ENCODE peak calls at places on chromosomes 1 and 21, in ten cellular contexts. E is colonic mucosa; K is upper lobe of left lung; X is HepG2; P is effector memory CD4-positive, alpha-beta T cell; R is right lobe of liver; L is A673; V is aorta; O is astrocyte; C is SK-N-SH. H is an unnamed sample. For H3K27me3, the result is how much of the 10 kb centered on the place peaks cover.

GRCh38 chr1:56028879-56029278 is 550.5 kb downstream of the PLPP3 start:
- DNase-seq in O (no peak), L (no peak), K (no peak), E (no peak), R (no peak), V (no peak), C (no peak), X (no peak), P (no peak), H (no peak)

GRCh38 chr1:26408604-26409003 is 2.0 kb upstream of the LIN28A start:
- DNase-seq in E (peak), X (peak), P (peak), K (peak), L (peak), R (peak), C (no peak), O (peak), V (peak), H (peak)

GRCh38 chr1:178543291-178543609 is 30.3 kb downstream of the TEX35 start:
- DNase-seq in X (no peak), R (no peak), K (no peak), E (no peak), C (no peak), P (no peak), O (peak), L (no peak), V (no peak), H (no peak)

GRCh38 chr1:17633654-17634053 is 94.2 kb downstream of the ARHGEF10L start:
- DNase-seq in K (no peak), R (no peak), C (no peak), V (peak), X (no peak), E (no peak), P (no peak), L (no peak), O (peak), H (no peak)

GRCh38 chr1:151613275-151613867 is 1.5 kb downstream of the SNX27 start:
- DNase-seq in O (no peak), E (no peak), R (no peak), K (no peak), L (no peak), P (no peak), V (no peak), C (peak), X (no peak), H (no peak)

GRCh38 chr21:42733037-42733632 is 79.7 kb downstream of the PDE9A start:
- DNase-seq in K (no peak), X (peak), V (no peak), E (no peak), P (no peak), C (no peak), O (peak), R (no peak), L (no peak), H (no peak)

GRCh38 chr1:51276286-51276685 is 40.2 kb downstream of the RNF11 start:
- DNase-seq in P (no peak), C (no peak), O (no peak), E (no peak), K (no peak), R (no peak), V (no peak), X (no peak), L (no peak), H (no peak)

GRCh38 chr1:206511362-206512064 is 4.2 kb downstream of the RASSF5 start:
- DNase-seq in C (no peak), L (no peak), V (peak), R (no peak), K (no peak), X (no peak), O (no peak), E (no peak), P (no peak), H (no peak)

GRCh38 chr1:9066945-9067807 is 2.3 kb downstream of the SLC2A5 start:
- DNase-seq in P (no peak), V (peak), K (peak), X (peak), C (no peak), R (no peak), O (peak), L (no peak), E (no peak), H (peak)

GRCh38 chr1:169120066-169120465 is 13.6 kb downstream of the ATP1B1 start:
- DNase-seq in C (no peak), P (no peak), K (no peak), O (no peak), V (no peak), E (no peak), X (no peak), R (no peak), L (no peak), H (no peak)

GRCh38 chr1:42144336-42145189 is 8.6 kb upstream of the GUCA2B start:
- DNase-seq in P (no peak), C (no peak), L (no peak), E (no peak), X (no peak), R (no peak), O (no peak), V (no peak), K (no peak), H (no peak)

GRCh38 chr1:231265379-231265778 is 24.4 kb downstream of the GNPAT start:
- DNase-seq in X (peak), K (no peak), R (no peak), P (no peak), O (no peak), E (no peak), L (no peak), V (no peak), C (no peak), H (no peak)

GRCh38 chr1:24400065-24400464 is 13.5 kb downstream of the STPG1 start:
- DNase-seq in L (no peak), K (no peak), X (no peak), E (no peak), O (no peak), R (no peak), C (no peak), P (no peak), V (no peak), H (no peak)

GRCh38 chr1:175150596-175151319 is 41.8 kb downstream of the KIAA0040 start:
- DNase-seq in K (no peak), O (no peak), L (no peak), R (no peak), P (no peak), V (no peak), X (no peak), C (no peak), E (no peak), H (no peak)

GRCh38 chr1:61285371-61285885 is 203.1 kb downstream of the NFIA start:
- DNase-seq in O (no peak), X (no peak), E (no peak), V (no peak), L (no peak), K (no peak), P (no peak), C (no peak), R (no peak), H (no peak)

GRCh38 chr1:20167126-20167525 is 18.8 kb upstream of the UBXN10 start:
- DNase-seq in O (no peak), P (no peak), K (no peak), L (no peak), E (no peak), C (no peak), X (no peak), R (no peak), V (no peak), H (no peak)

GRCh38 chr1:20174937-20175666 is 10.8 kb upstream of the UBXN10 start:
- DNase-seq in P (no peak), L (no peak), K (no peak), C (no peak), O (no peak), X (no peak), R (no peak), E (no peak), V (no peak), H (no peak)

GRCh38 chr1:20168547-20169491 is 17.1 kb upstream of the UBXN10 start:
- DNase-seq in C (peak), L (no peak), E (no peak), R (no peak), K (no peak), P (no peak), O (no peak), X (no peak), V (no peak), H (no peak)

GRCh38 chr1:20169932-20170331 is 16.0 kb upstream of the UBXN10 start:
- DNase-seq in K (no peak), R (no peak), E (no peak), O (no peak), C (no peak), X (no peak), P (no peak), L (no peak), V (no peak), H (no peak)

GRCh38 chr1:20172033-20172588 is 13.8 kb upstream of the UBXN10 start:
- DNase-seq in R (no peak), C (no peak), K (peak), P (no peak), L (no peak), O (no peak), X (no peak), E (no peak), V (no peak), H (no peak)
- H3K4me3 ChIP-seq in R (no peak), C (no peak), K (no peak), P (no peak), L (no peak), O (no peak), X (no peak), E (no peak), V (no peak), H (no peak)

GRCh38 chr1:202348509-202349262 is at the start of gene PPP1R12B:
- DNase-seq in E (peak), L (peak), X (peak), R (peak), O (peak), K (peak), C (peak), P (peak), V (peak), H (peak)

GRCh38 chr1:202349263-202349928 is 897 bp downstream of the PPP1R12B start:
- DNase-seq in X (peak), P (no peak), C (peak), R (no peak), L (peak), E (no peak), V (no peak), O (peak), K (no peak), H (no peak)

GRCh38 chr1:202348005-202348508 is 442 bp upstream of the PPP1R12B start:
- DNase-seq in C (no peak), L (no peak), R (no peak), X (no peak), K (no peak), P (no peak), V (no peak), E (no peak), O (no peak), H (no peak)

GRCh38 chr1:202343652-202344349 is 2.1 kb upstream of the UBE2T start:
- DNase-seq in L (peak), X (peak), E (no peak), V (no peak), P (no peak), K (no peak), O (no peak), R (no peak), C (peak), H (no peak)
- H3K27ac ChIP-seq in L (peak), X (no peak), E (no peak), V (no peak), P (no peak), K (no peak), O (no peak), R (no peak), C (peak), H (no peak)

GRCh38 chr1:46493316-46494032 is 3.8 kb downstream of the DMBX1 start:
- DNase-seq in O (no peak), E (no peak), R (no peak), X (no peak), C (no peak), V (no peak), P (no peak), L (no peak), K (no peak), H (no peak)

GRCh38 chr1:46492871-46493270 is 3.2 kb downstream of the DMBX1 start:
- DNase-seq in R (no peak), P (no peak), K (no peak), V (no peak), C (no peak), L (no peak), O (no peak), E (no peak), X (no peak), H (no peak)

GRCh38 chr1:46495778-46496177 is 6.1 kb downstream of the DMBX1 start:
- DNase-seq in C (no peak), L (no peak), O (no peak), P (no peak), E (no peak), V (no peak), X (no peak), R (no peak), K (no peak), H (no peak)

GRCh38 chr1:46496505-46496904 is 6.9 kb downstream of the DMBX1 start:
- DNase-seq in E (no peak), X (no peak), P (no peak), O (no peak), C (no peak), L (no peak), V (no peak), R (no peak), K (no peak), H (no peak)

DNA sequence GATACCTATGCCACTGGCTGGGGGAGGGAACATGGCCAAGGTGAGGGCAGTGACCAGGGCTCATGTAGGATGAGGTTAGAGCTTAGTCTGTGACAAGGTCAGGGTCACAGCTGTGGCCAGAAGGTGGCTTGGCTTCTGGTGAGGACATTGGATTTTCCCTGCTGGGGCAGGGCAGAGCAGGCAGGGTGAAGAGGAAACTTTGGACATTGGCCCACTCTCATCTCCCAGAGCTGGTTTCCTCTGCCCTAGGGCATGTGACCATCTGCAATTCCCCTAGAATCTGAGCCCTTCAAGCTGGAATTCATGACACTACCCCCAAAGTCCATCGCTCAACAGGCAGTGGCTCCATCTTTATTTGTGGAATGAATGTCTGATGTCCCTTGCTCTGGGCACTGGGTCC is 5.3 kb downstream of the DMBX1 start:
- DNase-seq in L (no peak), P (no peak), C (no peak), K (no peak), R (no peak), V (no peak), E (no peak), O (no peak), X (no peak), H (no peak)
- H3K27me3 ChIP-seq in L (under half), P (under half), C (under half), K (under half), R (under half), V (under half), E (under half), O (half or more), X (under half), H (half or more)

DNA sequence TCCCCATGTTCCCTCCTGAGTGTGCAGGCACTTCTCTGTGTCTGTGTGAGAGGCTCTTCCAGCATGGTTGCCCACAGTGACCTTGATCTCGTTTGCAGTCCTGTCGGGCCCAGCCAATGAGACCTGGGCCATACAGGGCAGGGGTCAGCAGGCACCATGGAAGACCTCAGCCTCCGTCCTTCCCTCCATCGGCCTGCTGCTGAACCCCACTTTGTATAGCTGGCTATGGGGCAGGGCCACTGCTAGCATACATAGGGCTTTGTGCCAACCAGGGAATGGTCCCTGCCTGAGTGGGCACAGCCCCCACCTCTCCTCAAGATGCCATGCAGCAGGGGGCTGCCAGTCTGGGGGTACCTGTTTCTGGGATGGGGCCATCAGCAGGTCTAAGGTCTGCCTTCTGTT is 3.8 kb downstream of the C1orf35 start:
- DNase-seq in C (no peak), E (no peak), K (peak), R (peak), P (no peak), V (no peak), O (no peak), X (no peak), L (no peak), H (no peak)
- H3K4me3 ChIP-seq in C (no peak), E (no peak), K (no peak), R (no peak), P (no peak), V (no peak), O (no peak), X (no peak), L (no peak), H (no peak)

GRCh38 chr21:33234618-33235520 is 5.1 kb downstream of the IFNAR2 start:
- DNase-seq in L (no peak), P (no peak), E (no peak), K (no peak), X (no peak), R (no peak), O (no peak), V (no peak), C (no peak), H (no peak)
- H3K27ac ChIP-seq in L (no peak), P (no peak), E (no peak), K (no peak), X (no peak), R (no peak), O (no peak), V (no peak), C (no peak), H (no peak)

DNA sequence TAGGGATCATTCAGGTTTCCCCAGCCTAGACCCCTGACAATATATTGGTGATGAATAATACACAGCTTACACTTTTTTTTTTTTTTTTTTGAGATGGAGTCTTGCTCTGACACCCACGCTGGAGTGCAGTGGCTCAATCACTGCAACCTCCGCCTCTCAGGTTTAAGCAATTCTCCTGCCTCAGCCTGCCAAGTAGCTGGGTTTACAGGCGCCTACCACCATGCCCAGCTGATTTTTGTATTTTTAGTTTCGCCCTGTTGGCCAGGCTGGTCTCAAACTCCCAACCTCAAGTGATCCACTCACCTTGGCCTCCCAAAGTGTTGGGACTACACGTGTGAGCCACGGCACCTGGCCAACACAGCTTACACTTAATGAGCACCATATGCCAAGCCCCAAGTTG is 7.2 kb downstream of the VASH2 start:
- DNase-seq in K (no peak), X (no peak), V (no peak), E (no peak), O (no peak), P (no peak), L (no peak), R (no peak), C (no peak), H (no peak)
- H3K27me3 ChIP-seq in K (under half), X (under half), V (under half), E (under half), O (under half), P (under half), L (under half), R (under half), C (under half), H (under half)

GRCh38 chr21:44710294-44710665 is 1.1 kb downstream of the TSPEAR start:
- DNase-seq in C (peak), R (no peak), X (no peak), O (no peak), L (no peak), E (no peak), P (no peak), K (no peak), V (peak), H (no peak)

GRCh38 chr21:44710756-44711326 is 531 bp downstream of the TSPEAR start:
- DNase-seq in C (peak), L (no peak), E (no peak), X (no peak), K (peak), V (peak), R (no peak), P (no peak), O (no peak), H (no peak)

GRCh38 chr21:44712203-44713028 is 1.0 kb upstream of the TSPEAR start:
- DNase-seq in P (no peak), V (peak), L (no peak), E (no peak), R (no peak), X (no peak), O (no peak), K (no peak), C (no peak), H (no peak)

GRCh38 chr21:44713130-44713529 is 1.8 kb upstream of the TSPEAR start:
- DNase-seq in P (no peak), X (no peak), K (no peak), E (no peak), V (peak), R (no peak), C (peak), O (no peak), L (no peak), H (no peak)

DNA sequence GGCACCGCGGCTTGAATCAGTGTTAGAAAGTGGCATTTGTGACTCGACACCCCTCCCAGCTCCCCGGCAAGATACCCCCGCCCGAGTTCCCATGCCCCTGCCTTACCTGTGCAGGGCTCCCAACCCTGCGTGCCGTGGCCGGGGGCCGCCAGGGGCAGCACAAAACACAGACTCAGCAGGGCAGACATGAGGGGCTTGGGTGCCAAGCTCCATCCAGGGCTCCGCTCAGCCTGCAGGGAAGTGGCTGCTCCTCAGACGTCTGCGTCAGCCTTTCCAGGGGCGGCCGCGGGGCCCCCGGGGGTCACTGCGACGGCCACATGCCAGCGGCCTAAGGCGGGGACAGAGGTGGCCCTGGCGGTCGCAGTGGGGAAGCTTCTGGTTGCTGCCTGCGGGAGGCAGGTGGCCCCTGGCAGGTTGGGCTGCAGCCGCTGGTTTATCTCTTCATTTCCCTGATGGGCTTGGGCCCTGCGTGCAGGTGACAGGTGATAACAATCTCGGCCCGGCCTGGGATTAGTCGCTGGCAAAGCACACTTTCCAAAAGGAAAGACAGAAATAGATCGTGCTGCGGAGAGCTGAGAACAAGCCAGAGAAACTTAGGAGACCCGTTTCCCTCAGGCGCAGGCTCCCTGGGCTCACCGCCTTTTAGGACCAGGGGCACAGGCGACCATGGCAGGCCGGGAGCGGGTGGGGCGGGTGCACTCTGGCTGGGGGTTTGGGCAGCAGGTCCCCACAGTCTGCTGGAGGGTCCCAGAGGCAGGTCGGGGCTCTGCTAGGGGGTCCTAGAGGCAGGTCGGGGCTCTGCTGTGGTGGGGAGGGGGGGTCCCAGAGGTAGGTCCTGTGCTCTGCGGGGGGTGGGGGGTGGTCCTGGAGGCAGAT is at the start of gene TSPEAR:
- DNase-seq in O (no peak), P (no peak), C (peak), L (no peak), E (no peak), K (no peak), R (no peak), V (peak), X (no peak), H (no peak)
- H3K4me3 ChIP-seq in O (no peak), P (peak), C (no peak), L (no peak), E (no peak), K (no peak), R (no peak), V (no peak), X (no peak), H (peak)

DNA sequence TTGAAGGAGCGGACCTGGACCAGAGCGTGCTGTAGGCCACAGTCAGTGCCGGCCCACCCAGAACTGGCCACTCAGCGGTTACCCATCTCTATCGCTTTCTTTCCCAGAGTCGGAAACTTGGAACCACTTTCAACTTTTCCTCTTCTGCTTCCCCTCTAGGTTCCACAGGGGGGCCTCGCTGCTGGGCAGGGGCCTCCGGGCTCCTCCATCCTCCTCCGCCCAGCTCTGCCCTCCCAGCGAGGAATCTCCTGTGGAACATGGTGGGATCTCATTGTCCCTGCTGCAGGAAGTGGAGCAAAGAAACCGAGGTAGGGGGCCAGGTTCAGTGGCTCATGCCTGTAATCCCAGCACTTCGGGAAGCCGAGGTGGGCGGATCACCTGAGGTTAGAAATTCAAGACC is 139.2 kb downstream of the ETS2 start:
- DNase-seq in V (no peak), R (no peak), K (no peak), C (no peak), X (no peak), O (no peak), E (no peak), L (no peak), P (no peak), H (no peak)
- H3K27ac ChIP-seq in V (no peak), R (no peak), K (no peak), C (no peak), X (no peak), O (no peak), E (no peak), L (no peak), P (no peak), H (no peak)